ENCODE peak calls at places on chromosomes 11 and 22, in six cellular contexts. Y is D341Med; Z is germinal center; P is stimulated activated CD4-positive, alpha-beta T cell treated with anti-CD3 and anti-CD28 coated beads, Interleukin-2, amount 100 ng/mL, for 48 hours; M is LHCN-M2; K is GM23248. Q is an unnamed sample.

GRCh38 chr11:61534025-61534900 is 25.7 kb downstream of the LRRC10B start:
- DNase-seq in Y (no peak), Z (no peak), P (no peak), M (no peak), K (no peak), Q (no peak)

GRCh38 chr22:25564320-25564978 is at the start of gene GRK3:
- DNase-seq in Y (peak; percentile 93), Z (peak; percentile 75), P (peak; percentile 42), M (peak; percentile 41), K (peak; percentile 36), Q (peak; percentile 58)

GRCh38 chr11:71223671-71224660 is 28.4 kb downstream of the SHANK2 start:
- DNase-seq in Y (no peak), Z (no peak), P (no peak), M (no peak), K (no peak), Q (no peak)

GRCh38 chr22:32177221-32177765 is 18.2 kb upstream of the C22orf42 start:
- DNase-seq in Y (no peak), Z (no peak), P (no peak), M (peak; percentile 1), K (no peak), Q (no peak)

GRCh38 chr11:128318856-128319474 is 268.4 kb downstream of the ETS1 start:
- DNase-seq in Y (no peak), Z (peak; percentile 15), P (no peak), M (no peak), K (no peak), Q (no peak)

GRCh38 chr22:41382098-41382578 is 396 bp downstream of the TEF start:
- DNase-seq in Y (peak; percentile 93), Z (peak; percentile 90), P (peak; percentile 49), M (no peak), K (peak; percentile 72), Q (peak; percentile 87)

GRCh38 chr11:109026891-109027489 is 362.1 kb downstream of the DDX10 start:
- DNase-seq in Y (no peak), Z (no peak), P (no peak), M (peak; percentile 75), K (peak; percentile 29), Q (no peak)

GRCh38 chr11:134755535-134755934 is 343.5 kb upstream of the B3GAT1 start:
- DNase-seq in Y (no peak), Z (no peak), P (no peak), M (no peak), K (no peak), Q (no peak)

GRCh38 chr11:3223932-3224729 is 5.5 kb upstream of the MRGPRG start:
- DNase-seq in Y (peak; percentile 30), Z (no peak), P (no peak), M (no peak), K (no peak), Q (peak; percentile 9)

GRCh38 chr11:47234669-47235075 is 13.9 kb downstream of the ACP2 start:
- DNase-seq in Y (no peak), Z (no peak), P (no peak), M (no peak), K (no peak), Q (no peak)